ENCODE peak calls at places on chromosomes 7 and 10, in five cellular contexts. One of them, this sample, is unnamed.

GRCh38 chr7:155860840-155861479 is 48.7 kb upstream of the SHH start:
- DNase-seq in ovary: no peak
- DNase-seq in right lobe of liver: peak
- DNase-seq in endodermal cell: peak
- DNase-seq in transverse colon: no peak
- DNase-seq in this sample: no peak

GRCh38 chr7:158473238-158473637 is 114.4 kb downstream of the PTPRN2 start:
- DNase-seq in ovary: no peak
- DNase-seq in right lobe of liver: no peak
- DNase-seq in endodermal cell: no peak
- DNase-seq in transverse colon: no peak
- DNase-seq in this sample: no peak

GRCh38 chr7:73899731-73900142 is 38.8 kb downstream of the TMEM270 start:
- DNase-seq in ovary: no peak
- DNase-seq in endodermal cell: peak
- DNase-seq in right lobe of liver: no peak
- DNase-seq in transverse colon: peak
- DNase-seq in this sample: peak

GRCh38 chr7:96521068-96521629 is 188.5 kb downstream of the SEM1 start:
- DNase-seq in right lobe of liver: no peak
- DNase-seq in endodermal cell: no peak
- DNase-seq in transverse colon: no peak
- DNase-seq in ovary: no peak
- DNase-seq in this sample: no peak

GRCh38 chr7:101666751-101667150 is 37.7 kb upstream of the MYL10 start:
- DNase-seq in endodermal cell: no peak
- DNase-seq in right lobe of liver: no peak
- DNase-seq in transverse colon: no peak
- DNase-seq in ovary: no peak
- DNase-seq in this sample: no peak

GRCh38 chr7:34015656-34016055 is 110.3 kb downstream of the BMPER start:
- DNase-seq in transverse colon: no peak
- DNase-seq in right lobe of liver: no peak
- DNase-seq in ovary: no peak
- DNase-seq in endodermal cell: no peak
- DNase-seq in this sample: no peak

GRCh38 chr7:126818393-126819196 is 434.1 kb downstream of the GRM8 start:
- DNase-seq in right lobe of liver: no peak
- DNase-seq in endodermal cell: no peak
- DNase-seq in ovary: no peak
- DNase-seq in transverse colon: no peak
- DNase-seq in this sample: no peak

GRCh38 chr10:132253092-132253687 is 54.6 kb downstream of the STK32C start:
- DNase-seq in transverse colon: no peak
- DNase-seq in right lobe of liver: no peak
- DNase-seq in ovary: no peak
- DNase-seq in endodermal cell: no peak
- DNase-seq in this sample: no peak

GRCh38 chr7:45080265-45080957 is 8.4 kb downstream of the NACAD start:
- DNase-seq in endodermal cell: peak
- DNase-seq in ovary: no peak
- DNase-seq in transverse colon: no peak
- DNase-seq in right lobe of liver: no peak
- DNase-seq in this sample: no peak

GRCh38 chr7:3861371-3861770 is 560.3 kb downstream of the SDK1 start:
- DNase-seq in transverse colon: no peak
- DNase-seq in right lobe of liver: no peak
- DNase-seq in endodermal cell: no peak
- DNase-seq in ovary: no peak
- DNase-seq in this sample: no peak

GRCh38 chr10:69867699-69868558 is 66.2 kb downstream of the COL13A1 start:
- DNase-seq in right lobe of liver: no peak
- DNase-seq in ovary: no peak
- DNase-seq in transverse colon: peak
- DNase-seq in endodermal cell: peak
- DNase-seq in this sample: no peak

GRCh38 chr10:104117839-104118323 is 4.1 kb upstream of the SFR1 start:
- DNase-seq in transverse colon: no peak
- DNase-seq in right lobe of liver: no peak
- DNase-seq in ovary: no peak
- DNase-seq in endodermal cell: no peak
- DNase-seq in this sample: no peak

GRCh38 chr10:78543749-78544446 is 510.2 kb downstream of the RPS24 start:
- DNase-seq in ovary: peak
- DNase-seq in right lobe of liver: no peak
- DNase-seq in endodermal cell: no peak
- DNase-seq in transverse colon: peak
- DNase-seq in this sample: peak

GRCh38 chr7:158754746-158755444 is 50.3 kb upstream of the NCAPG2 start:
- DNase-seq in endodermal cell: no peak
- DNase-seq in ovary: no peak
- DNase-seq in right lobe of liver: no peak
- DNase-seq in transverse colon: no peak
- DNase-seq in this sample: no peak

GRCh38 chr7:140314571-140315480 is 83.5 kb downstream of the SLC37A3 start:
- DNase-seq in endodermal cell: no peak
- DNase-seq in right lobe of liver: no peak
- DNase-seq in transverse colon: no peak
- DNase-seq in ovary: no peak
- DNase-seq in this sample: peak

GRCh38 chr10:32205666-32206065 is 141.3 kb downstream of the EPC1 start:
- DNase-seq in transverse colon: no peak
- DNase-seq in endodermal cell: no peak
- DNase-seq in ovary: no peak
- DNase-seq in right lobe of liver: no peak
- DNase-seq in this sample: no peak

GRCh38 chr7:131336956-131337355 is 9.3 kb downstream of the MKLN1 start:
- DNase-seq in transverse colon: no peak
- DNase-seq in right lobe of liver: no peak
- DNase-seq in ovary: no peak
- DNase-seq in endodermal cell: no peak
- DNase-seq in this sample: no peak

GRCh38 chr10:36383349-36383748 is 741.3 kb upstream of the FZD8 start:
- DNase-seq in ovary: no peak
- DNase-seq in right lobe of liver: no peak
- DNase-seq in transverse colon: no peak
- DNase-seq in endodermal cell: no peak
- DNase-seq in this sample: no peak

GRCh38 chr7:130912086-130912909 is 178.3 kb upstream of the KLF14 start:
- DNase-seq in ovary: peak
- DNase-seq in right lobe of liver: no peak
- DNase-seq in endodermal cell: no peak
- DNase-seq in transverse colon: no peak
- DNase-seq in this sample: no peak

GRCh38 chr10:5560844-5561703 is 36.3 kb downstream of the CALML3 start:
- DNase-seq in ovary: no peak
- DNase-seq in right lobe of liver: no peak
- DNase-seq in endodermal cell: peak
- DNase-seq in transverse colon: no peak
- DNase-seq in this sample: peak

GRCh38 chr10:31318854-31319601 is at the start of gene ZEB1:
- DNase-seq in transverse colon: peak
- DNase-seq in ovary: peak
- DNase-seq in endodermal cell: peak
- DNase-seq in right lobe of liver: peak
- DNase-seq in this sample: peak

GRCh38 chr10:76559889-76560215 is 1077.8 kb downstream of the KCNMA1 start:
- DNase-seq in right lobe of liver: no peak
- DNase-seq in endodermal cell: no peak
- DNase-seq in ovary: no peak
- DNase-seq in transverse colon: no peak
- DNase-seq in this sample: no peak

GRCh38 chr7:130490888-130491771 is 755 bp upstream of the MEST start:
- DNase-seq in ovary: peak
- DNase-seq in endodermal cell: peak
- DNase-seq in right lobe of liver: peak
- DNase-seq in transverse colon: peak
- DNase-seq in this sample: peak

GRCh38 chr7:79317728-79318127 is 135.7 kb downstream of the MAGI2 start:
- DNase-seq in transverse colon: no peak
- DNase-seq in ovary: no peak
- DNase-seq in endodermal cell: peak
- DNase-seq in right lobe of liver: no peak
- DNase-seq in this sample: no peak

GRCh38 chr10:31134303-31134928 is 102.8 kb upstream of the ZNF438 start:
- DNase-seq in ovary: no peak
- DNase-seq in right lobe of liver: no peak
- DNase-seq in endodermal cell: peak
- DNase-seq in transverse colon: peak
- DNase-seq in this sample: peak

GRCh38 chr10:36172054-36172531 is 530.0 kb upstream of the FZD8 start:
- DNase-seq in endodermal cell: no peak
- DNase-seq in right lobe of liver: no peak
- DNase-seq in ovary: no peak
- DNase-seq in transverse colon: no peak
- DNase-seq in this sample: no peak

DNA sequence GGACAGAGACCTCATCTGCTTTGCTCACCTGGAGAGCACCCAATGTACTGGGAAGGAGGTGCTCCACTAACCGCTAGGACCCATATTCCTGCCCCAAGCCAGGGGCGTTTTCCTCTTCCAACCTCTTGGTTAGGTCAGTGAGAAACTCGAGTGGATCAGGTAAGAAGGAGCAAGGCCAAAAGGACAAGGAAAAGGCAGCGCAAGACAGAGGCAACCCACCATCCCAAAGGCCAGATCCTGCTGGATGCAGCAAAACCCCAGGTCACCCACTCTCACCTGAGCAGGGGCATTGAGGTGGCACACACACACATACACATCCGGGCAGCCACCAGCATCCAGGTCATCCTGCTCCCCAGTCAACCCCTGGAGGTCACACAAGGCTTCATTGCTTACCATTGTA is 105.1 kb downstream of the GRID1 start:
- DNase-seq in ovary: no peak
- DNase-seq in right lobe of liver: no peak
- DNase-seq in transverse colon: no peak
- DNase-seq in endodermal cell: no peak
- DNase-seq in this sample: no peak
- H3K27ac ChIP-seq in ovary: no peak
- H3K27ac ChIP-seq in right lobe of liver: no peak
- H3K27ac ChIP-seq in transverse colon: no peak
- H3K27ac ChIP-seq in endodermal cell: no peak
- H3K27ac ChIP-seq in this sample: no peak

GRCh38 chr10:110365356-110366143 is 60.8 kb upstream of the SMNDC1 start:
- DNase-seq in right lobe of liver: no peak
- DNase-seq in ovary: no peak
- DNase-seq in transverse colon: no peak
- DNase-seq in endodermal cell: no peak
- DNase-seq in this sample: no peak

GRCh38 chr10:110368556-110368955 is 63.8 kb upstream of the SMNDC1 start:
- DNase-seq in endodermal cell: no peak
- DNase-seq in ovary: no peak
- DNase-seq in transverse colon: no peak
- DNase-seq in right lobe of liver: no peak
- DNase-seq in this sample: no peak

GRCh38 chr10:110364531-110364937 is 59.8 kb upstream of the SMNDC1 start:
- DNase-seq in endodermal cell: no peak
- DNase-seq in right lobe of liver: no peak
- DNase-seq in transverse colon: no peak
- DNase-seq in ovary: no peak
- DNase-seq in this sample: no peak

GRCh38 chr10:110368002-110368401 is 63.3 kb upstream of the SMNDC1 start:
- DNase-seq in endodermal cell: no peak
- DNase-seq in ovary: no peak
- DNase-seq in right lobe of liver: no peak
- DNase-seq in transverse colon: no peak
- DNase-seq in this sample: no peak

DNA sequence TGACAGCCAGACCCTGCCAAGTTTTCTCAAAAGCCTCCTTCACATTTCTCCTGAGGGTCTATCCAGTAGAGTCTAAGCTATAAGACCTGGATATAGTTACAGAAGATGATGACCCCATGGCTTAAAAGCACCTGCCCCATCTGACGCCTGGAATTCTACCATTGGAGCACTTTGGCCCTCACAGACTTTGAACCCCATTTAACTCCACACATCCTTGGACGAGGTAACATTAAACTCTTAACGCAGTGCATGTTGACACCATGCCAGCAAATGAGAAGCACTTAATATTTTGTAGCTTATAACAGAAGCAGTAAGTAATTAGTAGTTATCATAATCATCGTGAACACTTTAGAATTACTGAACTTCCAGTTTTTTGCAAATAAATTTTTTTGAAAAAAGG is 61.9 kb upstream of the SMNDC1 start:
- DNase-seq in transverse colon: no peak
- DNase-seq in right lobe of liver: no peak
- DNase-seq in ovary: no peak
- DNase-seq in endodermal cell: no peak
- DNase-seq in this sample: no peak
- H3K27ac ChIP-seq in transverse colon: no peak
- H3K27ac ChIP-seq in right lobe of liver: no peak
- H3K27ac ChIP-seq in ovary: no peak
- H3K27ac ChIP-seq in endodermal cell: no peak
- H3K27ac ChIP-seq in this sample: no peak

DNA sequence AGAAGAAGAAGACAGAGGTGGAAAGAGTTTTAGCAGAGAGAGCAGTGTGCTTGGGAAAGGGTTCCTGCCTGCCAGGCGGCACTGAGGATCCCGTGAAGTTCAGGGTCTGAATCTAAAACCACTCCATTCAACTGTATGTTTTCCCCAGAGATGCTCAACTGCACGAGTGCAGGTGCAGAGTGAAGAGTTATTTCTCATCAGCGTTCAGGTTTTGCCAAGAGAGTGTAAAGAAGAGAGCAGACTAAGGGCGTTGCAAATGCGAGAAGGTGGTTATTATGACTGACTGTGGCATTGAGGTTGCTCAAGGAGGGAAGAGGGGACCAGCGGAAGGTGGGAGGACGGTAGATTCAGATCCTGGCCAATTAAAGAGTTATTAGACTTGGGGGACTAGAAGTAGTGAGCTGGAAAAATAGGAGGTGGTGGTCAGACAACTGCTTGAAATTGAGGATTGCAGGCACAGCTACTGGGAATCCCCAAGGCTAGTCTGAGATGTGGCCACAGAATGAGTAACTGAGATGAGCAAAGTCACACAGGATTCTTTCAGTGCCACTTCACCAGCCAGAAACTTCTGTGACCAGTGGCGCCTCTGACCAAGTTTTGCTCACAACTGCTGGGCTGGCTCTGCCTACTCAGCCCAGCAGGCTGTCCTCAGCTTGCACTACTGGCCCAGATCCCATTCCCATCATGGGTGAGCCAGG is 29.1 kb downstream of the STRA8 start:
- DNase-seq in ovary: no peak
- DNase-seq in endodermal cell: peak
- DNase-seq in transverse colon: no peak
- DNase-seq in right lobe of liver: no peak
- DNase-seq in this sample: no peak
- H3K27ac ChIP-seq in ovary: no peak
- H3K27ac ChIP-seq in endodermal cell: no peak
- H3K27ac ChIP-seq in transverse colon: no peak
- H3K27ac ChIP-seq in right lobe of liver: no peak
- H3K27ac ChIP-seq in this sample: no peak

DNA sequence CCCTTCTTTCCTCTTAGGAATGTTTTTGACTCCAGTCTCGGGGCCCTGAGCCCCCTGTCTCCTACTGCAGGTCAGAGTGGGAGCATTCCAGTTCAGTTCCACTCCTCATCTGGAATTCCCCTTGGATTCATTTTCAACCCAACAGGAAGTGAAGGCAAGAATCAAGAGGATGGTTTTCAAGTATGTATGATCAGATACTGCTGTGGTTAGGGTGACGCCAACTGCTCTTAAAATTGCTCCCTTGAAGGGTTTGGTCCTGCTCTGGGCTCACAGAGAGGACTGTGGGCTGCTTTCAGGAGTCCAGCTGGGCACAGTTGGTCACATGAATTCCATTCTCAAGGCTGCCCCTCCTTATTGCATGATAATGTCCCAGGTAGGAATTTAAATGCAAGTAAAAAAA is 22.1 kb downstream of the VWA2 start:
- DNase-seq in ovary: no peak
- DNase-seq in right lobe of liver: no peak
- DNase-seq in endodermal cell: no peak
- DNase-seq in transverse colon: no peak
- DNase-seq in this sample: no peak
- H3K27ac ChIP-seq in ovary: no peak
- H3K27ac ChIP-seq in right lobe of liver: no peak
- H3K27ac ChIP-seq in endodermal cell: no peak
- H3K27ac ChIP-seq in transverse colon: peak
- H3K27ac ChIP-seq in this sample: no peak

This sample was measured in uterus.